ENCODE peak calls at places on chromosomes 11 and 22, in six cellular contexts. J is fibroblast of pulmonary artery, F is fibroblast of lung, I is endothelial cell, Q is heart left ventricle, H is osteocyte. T is an unnamed sample.

GRCh38 chr11:109993786-109994185 is 99.4 kb upstream of the ZC3H12C start:
- DNase-seq in J (peak), F (no peak), I (no peak), Q (no peak), H (no peak), T (no peak)

GRCh38 chr11:36499325-36499724 is 10.7 kb downstream of the TRAF6 start:
- DNase-seq in J (no peak), F (no peak), I (no peak), Q (no peak), H (no peak), T (no peak)

GRCh38 chr11:46271875-46272815 is 5.3 kb upstream of the CREB3L1 start:
- DNase-seq in J (no peak), F (no peak), I (no peak), Q (no peak), H (no peak), T (no peak)

GRCh38 chr11:2209900-2210321 is 38.3 kb upstream of the TH start:
- DNase-seq in J (no peak), F (no peak), I (no peak), Q (no peak), H (peak), T (no peak)

GRCh38 chr11:6263664-6264063 is 4.0 kb downstream of the CCKBR start:
- DNase-seq in J (no peak), F (no peak), I (no peak), Q (no peak), H (no peak), T (no peak)

GRCh38 chr11:130318031-130318673 is 3.4 kb upstream of the ZBTB44 start:
- DNase-seq in J (no peak), F (no peak), I (no peak), Q (no peak), H (no peak), T (no peak)

GRCh38 chr22:45172872-45173585 is 9.3 kb downstream of the NUP50 start:
- DNase-seq in J (no peak), F (no peak), I (no peak), Q (no peak), H (no peak), T (no peak)

GRCh38 chr11:11510939-11511338 is 110.9 kb downstream of the GALNT18 start:
- DNase-seq in J (no peak), F (no peak), I (no peak), Q (peak), H (no peak), T (no peak)

GRCh38 chr11:78310500-78310909 is 107.1 kb downstream of the GAB2 start:
- DNase-seq in J (peak), F (peak), I (no peak), Q (peak), H (no peak), T (no peak)

GRCh38 chr11:6599884-6600390 is 3.5 kb downstream of the RRP8 start:
- DNase-seq in J (no peak), F (no peak), I (no peak), Q (no peak), H (peak), T (no peak)

GRCh38 chr22:46072981-46073682 is 77.2 kb upstream of the PPARA start:
- DNase-seq in J (no peak), F (no peak), I (no peak), Q (no peak), H (no peak), T (no peak)

GRCh38 chr22:50070366-50070765 is 12.3 kb upstream of the TTLL8 start:
- DNase-seq in J (no peak), F (no peak), I (no peak), Q (no peak), H (no peak), T (no peak)

GRCh38 chr11:97280347-97280746 is 890.5 kb downstream of the JRKL start:
- DNase-seq in J (no peak), F (no peak), I (no peak), Q (no peak), H (no peak), T (no peak)

GRCh38 chr11:43852057-43852636 is 28.5 kb upstream of the ALKBH3 start:
- DNase-seq in J (peak), F (peak), I (peak), Q (peak), H (no peak), T (no peak)

GRCh38 chr22:27163162-27164137 is 506.1 kb downstream of the MIAT start:
- DNase-seq in J (no peak), F (no peak), I (no peak), Q (no peak), H (no peak), T (no peak)

GRCh38 chr11:59197990-59198389 is 14.7 kb downstream of the MPEG1 start:
- DNase-seq in J (peak), F (peak), I (no peak), Q (peak), H (no peak), T (no peak)

GRCh38 chr11:11608783-11609232 is 13.0 kb downstream of the GALNT18 start:
- DNase-seq in J (peak), F (peak), I (no peak), Q (no peak), H (no peak), T (no peak)

GRCh38 chr11:35980646-35981402 is 37.0 kb downstream of the LDLRAD3 start:
- DNase-seq in J (peak), F (peak), I (no peak), Q (no peak), H (no peak), T (no peak)

GRCh38 chr11:1708716-1709115 is 11.7 kb downstream of the KRTAP5-6 start:
- DNase-seq in J (no peak), F (no peak), I (no peak), Q (no peak), H (no peak), T (no peak)

GRCh38 chr22:19635644-19636043 is 78.7 kb upstream of the SEPTIN5 start:
- DNase-seq in J (no peak), F (no peak), I (no peak), Q (no peak), H (peak), T (no peak)

GRCh38 chr11:575324-575995 is 810 bp upstream of the PHRF1 start:
- DNase-seq in J (peak), F (no peak), I (no peak), Q (no peak), H (no peak), T (no peak)

GRCh38 chr11:693415-693831 is 1.6 kb downstream of the DEAF1 start:
- DNase-seq in J (no peak), F (peak), I (no peak), Q (peak), H (no peak), T (no peak)

GRCh38 chr22:29079218-29079901 is 6.5 kb downstream of the KREMEN1 start:
- DNase-seq in J (no peak), F (no peak), I (no peak), Q (no peak), H (no peak), T (no peak)

GRCh38 chr11:66003291-66003690 is 988 bp downstream of the BANF1 start:
- DNase-seq in J (no peak), F (no peak), I (no peak), Q (no peak), H (no peak), T (no peak)

GRCh38 chr22:24419480-24419860 is 7.9 kb upstream of the ADORA2A start:
- DNase-seq in J (no peak), F (no peak), I (no peak), Q (peak), H (no peak), T (no peak)

GRCh38 chr11:45146072-45147016 is at the start of gene PRDM11:
- DNase-seq in J (peak), F (peak), I (peak), Q (peak), H (peak), T (peak)

GRCh38 chr11:29319231-29319630 is 697.6 kb downstream of the KCNA4 start:
- DNase-seq in J (peak), F (no peak), I (no peak), Q (no peak), H (no peak), T (no peak)

GRCh38 chr11:75199412-75199955 is 41.1 kb upstream of the TPBGL start:
- DNase-seq in J (no peak), F (no peak), I (no peak), Q (no peak), H (no peak), T (no peak)

GRCh38 chr22:45493286-45493771 is 9.4 kb upstream of the FBLN1 start:
- DNase-seq in J (peak), F (peak), I (no peak), Q (peak), H (no peak), T (no peak)

GRCh38 chr11:10751581-10751940 is 515 bp downstream of the CTR9 start:
- DNase-seq in J (no peak), F (no peak), I (no peak), Q (no peak), H (no peak), T (no peak)

GRCh38 chr11:121117753-121118152 is 16.7 kb downstream of the TECTA start:
- DNase-seq in J (no peak), F (no peak), I (no peak), Q (no peak), H (no peak), T (no peak)

GRCh38 chr11:125300791-125301218 is 136.3 kb downstream of the PKNOX2 start:
- DNase-seq in J (peak), F (peak), I (no peak), Q (no peak), H (no peak), T (no peak)

GRCh38 chr11:64868904-64869570 is 9.4 kb downstream of the EHD1 start:
- DNase-seq in J (peak), F (peak), I (no peak), Q (peak), H (no peak), T (no peak)

GRCh38 chr11:111975076-111975806 is 38.1 kb downstream of the DIXDC1 start:
- DNase-seq in J (no peak), F (no peak), I (no peak), Q (no peak), H (no peak), T (no peak)
- TF ChIP-seq CTCF in J (peak), F (peak), I (no peak), Q (peak), H (no peak), T (no peak)

GRCh38 chr11:111064118-111064517 is 181.4 kb upstream of the POU2AF2 start:
- DNase-seq in J (peak), F (peak), I (no peak), Q (no peak), H (no peak), T (no peak)

GRCh38 chr11:111066861-111067260 is 178.7 kb upstream of the POU2AF2 start:
- DNase-seq in J (no peak), F (no peak), I (no peak), Q (no peak), H (no peak), T (no peak)

GRCh38 chr11:111067994-111068393 is 177.5 kb upstream of the POU2AF2 start:
- DNase-seq in J (no peak), F (no peak), I (no peak), Q (no peak), H (no peak), T (no peak)

GRCh38 chr11:111063711-111064110 is 181.8 kb upstream of the POU2AF2 start:
- DNase-seq in J (no peak), F (peak), I (no peak), Q (no peak), H (no peak), T (no peak)

GRCh38 chr11:111069076-111069475 is 176.4 kb upstream of the POU2AF2 start:
- DNase-seq in J (peak), F (peak), I (no peak), Q (no peak), H (no peak), T (no peak)
- TF ChIP-seq CTCF in J (peak), F (peak), I (peak), Q (no peak), H (peak), T (no peak)

GRCh38 chr22:48515571-48516200 is 1312.0 kb downstream of the BRD1 start:
- DNase-seq in J (no peak), F (no peak), I (no peak), Q (no peak), H (no peak), T (no peak)

GRCh38 chr22:48516571-48516970 is 1311.1 kb downstream of the BRD1 start:
- DNase-seq in J (no peak), F (no peak), I (no peak), Q (no peak), H (no peak), T (no peak)

GRCh38 chr22:48520207-48520606 is 1307.5 kb downstream of the BRD1 start:
- DNase-seq in J (no peak), F (no peak), I (no peak), Q (no peak), H (no peak), T (no peak)

GRCh38 chr22:48513929-48514328 is 1313.7 kb downstream of the BRD1 start:
- DNase-seq in J (no peak), F (no peak), I (no peak), Q (no peak), H (no peak), T (no peak)

GRCh38 chr22:48517039-48518030 is 1310.3 kb downstream of the BRD1 start:
- DNase-seq in J (no peak), F (no peak), I (peak), Q (no peak), H (no peak), T (no peak)
- TF ChIP-seq CTCF in J (no peak), F (no peak), I (no peak), Q (no peak), H (peak), T (no peak)

DNA sequence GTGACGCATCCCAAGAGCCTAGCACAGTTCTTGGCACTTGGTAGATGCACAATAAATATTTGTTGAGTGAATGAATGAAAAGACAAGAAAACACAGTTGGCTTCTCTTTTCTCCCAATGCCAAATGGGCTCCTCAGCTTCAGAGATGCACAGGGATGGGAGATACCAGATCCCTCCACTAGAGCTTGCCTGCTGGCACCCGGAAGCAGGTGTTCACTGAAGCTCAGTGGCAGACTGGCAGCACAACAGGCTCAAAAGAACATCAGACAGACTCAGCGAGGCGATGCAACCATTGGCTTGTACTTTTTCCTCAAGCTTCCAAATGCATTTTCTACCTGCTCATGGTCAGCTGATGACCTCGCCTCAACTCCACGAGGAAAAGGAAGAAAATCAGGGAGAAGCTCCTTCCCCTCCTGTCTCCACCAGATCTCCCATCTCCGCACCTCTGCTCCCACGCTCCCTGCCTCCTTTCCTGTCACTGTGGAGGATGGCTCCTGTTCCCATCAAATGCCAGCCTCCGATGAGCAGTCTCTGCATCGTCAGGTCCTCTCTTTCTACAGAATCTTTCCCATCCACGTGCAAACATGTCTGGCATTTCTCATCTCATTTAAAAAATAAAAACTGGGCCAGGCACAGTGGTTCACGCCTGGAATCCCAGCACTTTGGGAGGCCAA is 5.8 kb downstream of the RAPSN start:
- DNase-seq in J (no peak), F (no peak), I (no peak), Q (no peak), H (no peak), T (no peak)
- TF ChIP-seq CTCF in J (no peak), F (no peak), I (no peak), Q (no peak), H (no peak), T (no peak)